ENCODE peak calls at places on chromosomes 5 and 9, in seven cellular contexts. E, N, M, U, Z, D and W are unnamed samples.

GRCh38 chr9:19922476-19923118 is 133.8 kb upstream of the SLC24A2 start:
- DNase-seq in E (peak), N (peak), M (peak), U (no peak), Z (peak), D (no peak), W (no peak)

GRCh38 chr5:176542596-176543427 is 5.6 kb upstream of the RNF44 start:
- DNase-seq in E (no peak), N (peak), M (no peak), U (no peak), Z (no peak), D (peak), W (peak)

GRCh38 chr5:9212605-9213004 is 333.3 kb downstream of the SEMA5A start:
- DNase-seq in E (no peak), N (no peak), M (peak), U (no peak), Z (no peak), D (no peak), W (no peak)

GRCh38 chr9:111601237-111602018 is 2.0 kb upstream of the PTGR1 start:
- DNase-seq in E (no peak), N (no peak), M (peak), U (no peak), Z (no peak), D (no peak), W (no peak)

GRCh38 chr5:157820593-157821252 is 38.2 kb downstream of the CLINT1 start:
- DNase-seq in E (peak), N (peak), M (peak), U (no peak), Z (no peak), D (no peak), W (no peak)

GRCh38 chr5:138927979-138928378 is 52.8 kb upstream of the LRRTM2 start:
- DNase-seq in E (no peak), N (no peak), M (no peak), U (peak), Z (no peak), D (no peak), W (no peak)

GRCh38 chr5:124948062-124948753 is 201.8 kb upstream of the ZNF608 start:
- DNase-seq in E (peak), N (peak), M (no peak), U (no peak), Z (peak), D (no peak), W (no peak)

GRCh38 chr9:16126042-16126441 is 573.2 kb downstream of the CCDC171 start:
- DNase-seq in E (no peak), N (no peak), M (no peak), U (no peak), Z (no peak), D (no peak), W (no peak)

GRCh38 chr5:68698025-68698940 is 395.5 kb upstream of the SLC30A5 start:
- DNase-seq in E (no peak), N (no peak), M (no peak), U (no peak), Z (no peak), D (no peak), W (no peak)

GRCh38 chr5:139982157-139982974 is 60.7 kb downstream of the NRG2 start:
- DNase-seq in E (peak), N (peak), M (peak), U (no peak), Z (no peak), D (no peak), W (no peak)

GRCh38 chr5:77333451-77334123 is 123.1 kb downstream of the PDE8B start:
- DNase-seq in E (no peak), N (peak), M (no peak), U (no peak), Z (peak), D (no peak), W (no peak)

GRCh38 chr9:15142903-15143534 is 164.0 kb downstream of the TTC39B start:
- DNase-seq in E (peak), N (peak), M (peak), U (no peak), Z (no peak), D (no peak), W (no peak)

GRCh38 chr5:154762700-154763099 is 7.5 kb downstream of the LARP1 start:
- DNase-seq in E (no peak), N (no peak), M (no peak), U (no peak), Z (no peak), D (no peak), W (no peak)

GRCh38 chr5:154758977-154759376 is 3.8 kb downstream of the LARP1 start:
- DNase-seq in E (no peak), N (no peak), M (no peak), U (no peak), Z (no peak), D (no peak), W (no peak)

GRCh38 chr5:154762261-154762660 is 7.1 kb downstream of the LARP1 start:
- DNase-seq in E (no peak), N (no peak), M (no peak), U (no peak), Z (no peak), D (no peak), W (no peak)

GRCh38 chr5:154758501-154758900 is 3.3 kb downstream of the LARP1 start:
- DNase-seq in E (no peak), N (no peak), M (no peak), U (no peak), Z (no peak), D (no peak), W (no peak)

DNA sequence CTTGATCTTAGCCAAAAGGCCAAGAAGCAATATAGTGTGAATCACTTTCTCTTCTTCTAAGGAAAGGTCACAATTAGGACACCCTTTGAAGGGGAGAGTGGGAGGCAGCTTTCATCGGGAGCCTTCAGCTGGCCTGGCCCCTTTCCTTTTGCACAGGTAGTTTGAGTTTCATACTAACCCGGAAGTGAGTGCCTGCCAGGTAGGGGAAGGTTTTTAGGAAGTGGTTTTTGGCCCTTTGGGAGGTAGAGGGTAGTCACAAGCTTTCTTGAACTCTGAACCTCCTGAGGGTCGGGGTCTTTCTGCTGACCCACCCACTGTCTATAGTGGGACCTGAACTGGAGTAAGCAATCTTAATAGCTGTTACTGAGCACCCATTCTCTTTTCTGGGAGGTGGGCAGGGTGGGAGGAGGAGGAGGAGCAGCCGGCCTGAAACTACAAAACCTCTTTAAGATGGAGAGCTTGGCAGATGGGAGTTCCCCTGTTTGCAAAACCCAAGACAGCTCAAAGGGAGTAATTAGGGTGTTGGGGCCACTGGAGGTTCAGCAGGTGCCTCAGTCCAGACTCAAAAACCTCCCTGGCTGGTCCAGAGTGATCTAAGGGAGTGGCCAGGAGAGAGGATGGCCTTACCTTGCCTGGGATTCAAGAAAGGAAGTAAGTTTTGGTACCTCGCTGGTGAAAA is 6.0 kb downstream of the LARP1 start:
- DNase-seq in E (no peak), N (no peak), M (no peak), U (no peak), Z (no peak), D (no peak), W (no peak)
- H3K4me3 ChIP-seq in E (no peak), N (no peak), M (no peak), U (no peak), Z (no peak), D (peak), W (peak)

DNA sequence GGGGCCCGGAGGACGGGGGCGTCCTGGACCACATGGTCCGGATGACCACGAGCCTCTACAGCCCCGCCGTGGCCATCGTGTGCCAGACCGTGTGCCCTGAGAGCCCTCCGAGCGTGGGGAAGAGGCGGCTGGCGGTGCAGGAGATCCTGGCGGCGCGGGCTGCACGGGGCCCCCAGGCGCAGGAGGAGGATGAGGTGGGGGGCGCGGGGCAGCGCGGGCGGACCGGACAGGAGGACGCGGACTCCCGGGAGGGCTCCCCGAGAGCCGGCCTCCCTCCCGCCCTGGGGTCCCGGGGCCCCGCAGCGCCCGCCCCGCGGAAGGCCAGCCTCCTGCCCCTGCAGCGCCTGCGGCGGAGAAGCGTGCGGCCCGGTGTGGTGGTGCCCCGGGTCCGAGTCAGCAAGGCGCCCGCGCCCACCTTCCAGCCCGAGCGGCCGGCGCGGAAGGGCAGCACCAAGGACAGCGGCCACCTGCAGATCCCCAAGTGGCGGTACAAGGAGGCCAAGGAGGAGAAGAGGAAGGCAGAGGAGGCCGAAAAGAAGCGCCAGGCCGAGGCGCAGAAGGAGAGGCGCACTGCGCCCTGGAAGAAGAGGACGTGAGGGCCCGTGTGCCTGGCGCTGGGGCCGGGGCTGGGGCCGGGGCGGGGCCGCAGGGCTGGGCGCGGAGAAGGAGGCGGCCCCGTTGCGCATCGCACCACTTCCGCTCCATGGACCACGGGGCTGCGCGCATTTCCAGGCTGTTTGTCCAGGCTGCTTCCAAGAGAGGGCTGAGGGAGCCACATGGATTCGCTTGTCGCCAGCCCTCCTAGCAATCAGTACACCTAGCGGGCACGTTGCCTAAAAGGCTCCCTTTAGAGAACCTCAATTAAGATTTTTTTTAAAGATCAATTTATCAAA is 85.9 kb downstream of the ANKRD33B start:
- DNase-seq in E (no peak), N (no peak), M (no peak), U (no peak), Z (no peak), D (no peak), W (no peak)
- H3K4me3 ChIP-seq in E (no peak), N (no peak), M (no peak), U (no peak), Z (no peak), D (no peak), W (no peak)

GRCh38 chr9:83218411-83219090 is 155.6 kb upstream of the RASEF start:
- DNase-seq in E (no peak), N (no peak), M (no peak), U (no peak), Z (no peak), D (no peak), W (no peak)
- H3K4me3 ChIP-seq in E (no peak), N (no peak), M (no peak), U (no peak), Z (peak), D (no peak), W (no peak)

GRCh38 chr5:153629027-153629426 is 138.6 kb downstream of the GRIA1 start:
- DNase-seq in E (peak), N (peak), M (peak), U (no peak), Z (peak), D (no peak), W (no peak)
- H3K4me3 ChIP-seq in E (no peak), N (no peak), M (no peak), U (no peak), Z (no peak), D (no peak), W (no peak)

DNA sequence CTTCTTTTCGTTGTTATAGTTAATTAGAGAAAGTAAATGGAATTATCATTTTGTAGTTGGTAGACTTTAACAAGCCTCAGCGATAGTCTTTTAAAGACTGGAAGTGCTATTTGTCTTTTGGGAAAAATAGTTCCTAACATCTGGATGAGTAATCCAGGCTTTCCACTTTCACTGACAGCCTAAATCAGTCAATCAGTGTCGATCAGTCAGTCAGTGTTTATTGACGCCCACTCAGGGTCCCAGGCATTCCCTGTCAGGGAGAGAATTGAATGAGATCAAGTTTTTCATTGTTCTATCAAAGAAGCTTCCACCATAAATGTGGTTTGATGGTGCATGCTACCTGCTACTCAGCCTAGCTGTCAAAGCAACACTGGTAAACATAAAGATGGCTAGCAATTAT is 2.6 kb downstream of the ABL1 start:
- DNase-seq in E (no peak), N (peak), M (no peak), U (no peak), Z (no peak), D (no peak), W (no peak)
- H3K4me3 ChIP-seq in E (peak), N (peak), M (peak), U (peak), Z (peak), D (no peak), W (no peak)

DNA sequence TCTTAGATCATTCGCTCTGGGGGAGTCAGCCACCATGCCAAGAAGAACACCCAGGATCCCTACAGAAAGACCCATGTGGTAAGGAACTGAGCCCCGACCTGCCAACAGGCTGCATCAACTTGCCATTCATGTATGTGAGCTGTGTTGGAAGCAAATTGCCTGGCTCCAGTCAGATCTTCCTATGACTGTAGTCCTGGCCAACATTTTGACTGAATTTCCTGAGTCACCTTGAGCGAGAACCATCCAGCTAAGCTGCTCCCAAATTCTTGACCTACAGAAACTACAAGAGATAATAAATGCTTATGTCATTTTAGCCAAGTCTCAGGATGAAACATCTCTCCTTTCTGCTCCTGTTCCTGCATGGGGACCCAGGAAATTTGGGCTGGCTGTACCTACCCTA is 40.0 kb upstream of the SLC44A1 start:
- DNase-seq in E (no peak), N (no peak), M (peak), U (no peak), Z (no peak), D (no peak), W (no peak)
- H3K4me3 ChIP-seq in E (no peak), N (no peak), M (no peak), U (no peak), Z (no peak), D (no peak), W (no peak)

DNA sequence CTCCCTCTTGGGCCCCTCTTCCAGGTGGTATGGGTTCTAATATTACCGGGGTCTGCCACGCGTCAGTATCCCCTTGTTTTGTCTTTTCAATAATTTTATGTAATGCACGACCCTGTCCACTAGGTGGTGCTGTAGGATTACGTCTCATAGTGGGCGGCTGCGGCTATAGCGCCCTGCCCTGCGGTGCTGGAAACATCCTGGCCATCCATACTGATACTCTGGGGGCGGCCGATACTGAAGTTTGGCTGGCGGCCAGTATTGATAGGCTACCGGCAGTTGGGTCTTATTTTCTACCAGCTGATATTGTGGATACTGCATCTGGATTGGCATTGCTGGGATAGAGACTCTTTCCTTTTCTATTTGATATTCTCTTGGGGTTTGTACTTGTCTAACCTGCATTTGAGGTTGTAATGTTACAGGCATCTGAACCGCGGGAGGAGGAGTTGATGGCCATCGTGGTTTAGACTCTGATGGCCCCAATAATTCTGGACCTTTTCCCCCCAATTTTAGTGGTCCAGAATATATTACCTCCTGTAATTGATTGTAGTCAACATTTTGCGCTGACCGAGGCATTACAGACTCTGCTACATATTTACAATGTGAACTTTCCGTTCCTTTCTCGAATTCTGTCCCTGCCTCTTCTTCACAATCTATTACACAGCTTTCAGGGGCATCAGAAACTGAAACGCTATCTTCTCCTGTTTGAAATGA is 3.3 kb upstream of the TMEM141 start:
- DNase-seq in E (peak), N (peak), M (peak), U (peak), Z (peak), D (no peak), W (peak)
- H3K4me3 ChIP-seq in E (no peak), N (no peak), M (no peak), U (no peak), Z (no peak), D (no peak), W (no peak)

GRCh38 chr9:8857330-8858249 is 1058.0 kb upstream of the DMAC1 start:
- DNase-seq in E (peak), N (peak), M (peak), U (no peak), Z (peak), D (no peak), W (no peak)

GRCh38 chr9:8859416-8859815 is 1059.8 kb upstream of the DMAC1 start:
- DNase-seq in E (no peak), N (peak), M (no peak), U (no peak), Z (no peak), D (no peak), W (no peak)

GRCh38 chr9:8856686-8857329 is 1057.2 kb upstream of the DMAC1 start:
- DNase-seq in E (no peak), N (peak), M (peak), U (no peak), Z (no peak), D (no peak), W (no peak)

GRCh38 chr9:8860925-8861324 is 1061.3 kb upstream of the DMAC1 start:
- DNase-seq in E (peak), N (no peak), M (peak), U (no peak), Z (no peak), D (no peak), W (no peak)

GRCh38 chr9:8858250-8859161 is 1058.9 kb upstream of the DMAC1 start:
- DNase-seq in E (no peak), N (peak), M (no peak), U (no peak), Z (peak), D (no peak), W (no peak)
- H3K4me3 ChIP-seq in E (peak), N (peak), M (peak), U (peak), Z (peak), D (no peak), W (no peak)

DNA sequence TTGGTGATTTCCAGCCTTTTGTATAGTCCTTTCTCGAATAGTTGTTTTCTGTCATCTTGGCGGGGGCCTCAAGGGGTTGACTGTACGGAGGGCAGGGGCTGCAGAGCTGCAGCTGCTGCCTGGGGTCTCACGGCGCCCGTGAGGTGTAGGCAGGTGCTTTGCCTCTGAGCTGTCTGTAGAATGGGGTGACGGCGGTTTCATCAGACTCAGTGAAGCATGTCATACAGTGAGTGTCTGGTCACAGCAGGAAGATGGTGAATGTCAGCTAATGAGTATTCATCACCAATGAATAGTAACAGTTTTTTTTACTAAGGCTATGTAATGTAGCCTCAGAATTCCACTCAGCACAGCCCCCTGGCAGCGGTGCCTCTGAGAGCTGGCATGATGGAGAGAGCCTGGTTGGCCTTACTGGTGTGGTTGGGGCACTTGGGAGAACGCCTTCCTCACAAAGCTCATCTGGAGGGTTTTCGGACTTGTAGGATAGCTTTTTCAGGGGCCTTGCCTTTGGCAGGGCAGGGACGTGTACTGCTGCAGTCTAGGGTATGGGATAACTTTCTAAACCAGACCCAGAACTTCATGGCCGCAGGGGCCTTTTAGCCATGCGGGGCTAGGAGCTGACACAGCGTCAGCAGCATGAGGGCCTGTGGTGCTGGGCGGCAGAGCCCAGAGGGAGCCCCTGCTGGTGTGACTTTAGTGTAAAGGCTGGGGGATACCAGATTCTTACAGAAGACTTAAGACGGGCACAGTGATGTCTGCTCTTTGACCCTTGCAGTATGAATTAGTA is 15.0 kb downstream of the TENT4A start:
- DNase-seq in E (peak), N (peak), M (no peak), U (no peak), Z (no peak), D (peak), W (no peak)
- H3K4me3 ChIP-seq in E (no peak), N (no peak), M (no peak), U (no peak), Z (no peak), D (peak), W (no peak)